ENCODE peak calls at places on chromosomes 4 and X, in eight cellular contexts. I is hypothalamus; W is mucosa of descending colon; N is globus pallidus; R is GM12892; F is NCI-H1105; G is NB4; O is CD8-positive, alpha-beta T cell. V is an unnamed sample.

GRCh38 chr4:25654031-25654970 is 1.4 kb upstream of the SLC34A2 start:
- DNase-seq in W (no peak), N (no peak), R (no peak), F (no peak), G (no peak), I (no peak), O (no peak), V (peak)

GRCh38 chr4:89598602-89599001 is 238.4 kb downstream of the SNCA start:
- DNase-seq in O (no peak), F (no peak), R (no peak), W (no peak), G (peak), N (no peak), I (no peak), V (peak)

GRCh38 chr4:133565379-133565778 is 416.3 kb downstream of the PCDH10 start:
- DNase-seq in I (no peak), O (no peak), G (no peak), W (no peak), R (no peak), F (peak), N (no peak), V (no peak)

GRCh38 chr4:158571736-158572135 is 50.1 kb downstream of the RXFP1 start:
- DNase-seq in R (no peak), N (no peak), F (no peak), O (no peak), G (no peak), W (no peak), I (no peak), V (no peak)

GRCh38 chr4:165763640-165764039 is 109.4 kb upstream of the TLL1 start:
- DNase-seq in W (no peak), G (no peak), O (no peak), F (no peak), R (no peak), I (no peak), N (no peak), V (no peak)

GRCh38 chr4:172553216-172553615 is 615.4 kb upstream of the GALNT7 start:
- DNase-seq in N (no peak), R (no peak), O (no peak), F (no peak), G (no peak), I (no peak), W (no peak), V (no peak)

GRCh38 chrX:66717926-66718325 is 79.0 kb upstream of the EDA2R start:
- DNase-seq in I (no peak), N (no peak), F (no peak), G (no peak), O (no peak), W (no peak), R (no peak), V (no peak)

GRCh38 chr4:110636677-110637407 is 14.0 kb upstream of the PITX2 start:
- DNase-seq in G (no peak), R (no peak), W (peak), O (no peak), N (no peak), F (no peak), I (no peak), V (no peak)

GRCh38 chrX:25005382-25006185 is 10.2 kb downstream of the ARX start:
- DNase-seq in F (no peak), O (no peak), W (no peak), N (no peak), R (no peak), I (no peak), G (no peak), V (no peak)

GRCh38 chr4:7499661-7500060 is 64.9 kb upstream of the PSAPL1 start:
- DNase-seq in N (no peak), G (no peak), R (no peak), I (no peak), W (no peak), F (no peak), O (no peak), V (no peak)

GRCh38 chr4:143420227-143420626 is 83.6 kb downstream of the GAB1 start:
- DNase-seq in R (no peak), F (no peak), O (no peak), N (no peak), G (no peak), I (no peak), W (no peak), V (no peak)

GRCh38 chr4:170089743-170090666 is at the start of gene AADAT:
- DNase-seq in O (no peak), I (peak), F (peak), W (peak), R (peak), N (peak), G (peak), V (peak)

GRCh38 chr4:55819634-55820033 is at the start of gene EXOC1L:
- DNase-seq in O (no peak), F (no peak), R (no peak), G (peak), N (peak), W (no peak), I (peak), V (no peak)

GRCh38 chr4:1405636-1406415 is 416 bp downstream of the NKX1-1 start:
- DNase-seq in G (no peak), R (no peak), N (no peak), F (no peak), I (no peak), O (peak), W (no peak), V (no peak)

V was measured in small intestine.